ENCODE peak calls at places on chromosomes 2 and 18, in four cellular contexts. One of them, this sample, is unnamed.

GRCh38 chr2:11703700-11704099 is 33.7 kb upstream of the NTSR2 start:
- DNase-seq in mesendoderm: no peak
- DNase-seq in IMR-90: peak
- DNase-seq in H9: no peak
- DNase-seq in this sample: no peak

GRCh38 chr2:175605989-175606841 is 395.9 kb downstream of the LNPK start:
- DNase-seq in mesendoderm: no peak
- DNase-seq in IMR-90: no peak
- DNase-seq in H9: peak
- DNase-seq in this sample: no peak

GRCh38 chr2:143452817-143453462 is 323.7 kb downstream of the ARHGAP15 start:
- DNase-seq in mesendoderm: no peak
- DNase-seq in IMR-90: no peak
- DNase-seq in H9: no peak
- DNase-seq in this sample: no peak

GRCh38 chr2:190804182-190804795 is 76.3 kb upstream of the GLS start:
- DNase-seq in mesendoderm: no peak
- DNase-seq in IMR-90: peak
- DNase-seq in H9: no peak
- DNase-seq in this sample: peak

GRCh38 chr2:151691621-151692020 is 42.7 kb downstream of the NEB start:
- DNase-seq in mesendoderm: no peak
- DNase-seq in IMR-90: no peak
- DNase-seq in H9: no peak
- DNase-seq in this sample: no peak

GRCh38 chr18:46676162-46676830 is 19.3 kb upstream of the LOXHD1 start:
- DNase-seq in mesendoderm: no peak
- DNase-seq in IMR-90: no peak
- DNase-seq in H9: no peak
- DNase-seq in this sample: no peak

GRCh38 chr18:60667016-60667415 is 294.4 kb upstream of the MC4R start:
- DNase-seq in mesendoderm: no peak
- DNase-seq in IMR-90: no peak
- DNase-seq in H9: no peak
- DNase-seq in this sample: no peak

GRCh38 chr2:46377666-46378560 is 80.7 kb downstream of the EPAS1 start:
- DNase-seq in mesendoderm: no peak
- DNase-seq in IMR-90: no peak
- DNase-seq in H9: peak
- DNase-seq in this sample: no peak

GRCh38 chr18:9337875-9338274 is 3.3 kb downstream of the TWSG1 start:
- DNase-seq in mesendoderm: no peak
- DNase-seq in IMR-90: peak
- DNase-seq in H9: no peak
- DNase-seq in this sample: no peak

GRCh38 chr2:109268916-109269315 is 139.9 kb downstream of the SH3RF3 start:
- DNase-seq in mesendoderm: no peak
- DNase-seq in IMR-90: no peak
- DNase-seq in H9: no peak
- DNase-seq in this sample: no peak

GRCh38 chr2:61726456-61727209 is 127.2 kb downstream of the FAM161A start:
- DNase-seq in mesendoderm: no peak
- DNase-seq in IMR-90: peak
- DNase-seq in H9: no peak
- DNase-seq in this sample: no peak

GRCh38 chr18:49227456-49227855 is 233.0 kb downstream of the DYM start:
- DNase-seq in mesendoderm: no peak
- DNase-seq in IMR-90: no peak
- DNase-seq in H9: no peak
- DNase-seq in this sample: no peak

GRCh38 chr2:227447606-227448005 is 24.4 kb upstream of the AGFG1 start:
- DNase-seq in mesendoderm: no peak
- DNase-seq in IMR-90: peak
- DNase-seq in H9: no peak
- DNase-seq in this sample: no peak

GRCh38 chr2:2779727-2780126 is 448.7 kb upstream of the MYT1L start:
- DNase-seq in mesendoderm: no peak
- DNase-seq in IMR-90: no peak
- DNase-seq in H9: no peak
- DNase-seq in this sample: no peak

GRCh38 chr2:188028739-188029138 is 262.9 kb upstream of the GULP1 start:
- DNase-seq in mesendoderm: peak
- DNase-seq in IMR-90: no peak
- DNase-seq in H9: peak
- DNase-seq in this sample: no peak

GRCh38 chr2:12293868-12294267 is 422.9 kb upstream of the TRIB2 start:
- DNase-seq in mesendoderm: no peak
- DNase-seq in IMR-90: no peak
- DNase-seq in H9: no peak
- DNase-seq in this sample: no peak

GRCh38 chr2:239544846-239545465 is 144.1 kb upstream of the HDAC4 start:
- DNase-seq in mesendoderm: no peak
- DNase-seq in IMR-90: no peak
- DNase-seq in H9: no peak
- DNase-seq in this sample: no peak

GRCh38 chr18:67483237-67483636 is 33.3 kb downstream of the DSEL start:
- DNase-seq in mesendoderm: no peak
- DNase-seq in IMR-90: no peak
- DNase-seq in H9: no peak
- DNase-seq in this sample: no peak

GRCh38 chr2:65845442-65846182 is 413.2 kb upstream of the SPRED2 start:
- DNase-seq in mesendoderm: no peak
- DNase-seq in IMR-90: no peak
- DNase-seq in H9: no peak
- DNase-seq in this sample: no peak

GRCh38 chr2:37070931-37071330 is 13.2 kb downstream of the HEATR5B start:
- DNase-seq in mesendoderm: no peak
- DNase-seq in IMR-90: no peak
- DNase-seq in H9: no peak
- DNase-seq in this sample: no peak

GRCh38 chr2:208373460-208374089 is 33.0 kb upstream of the PTH2R start:
- DNase-seq in mesendoderm: peak
- DNase-seq in IMR-90: peak
- DNase-seq in H9: peak
- DNase-seq in this sample: peak

DNA sequence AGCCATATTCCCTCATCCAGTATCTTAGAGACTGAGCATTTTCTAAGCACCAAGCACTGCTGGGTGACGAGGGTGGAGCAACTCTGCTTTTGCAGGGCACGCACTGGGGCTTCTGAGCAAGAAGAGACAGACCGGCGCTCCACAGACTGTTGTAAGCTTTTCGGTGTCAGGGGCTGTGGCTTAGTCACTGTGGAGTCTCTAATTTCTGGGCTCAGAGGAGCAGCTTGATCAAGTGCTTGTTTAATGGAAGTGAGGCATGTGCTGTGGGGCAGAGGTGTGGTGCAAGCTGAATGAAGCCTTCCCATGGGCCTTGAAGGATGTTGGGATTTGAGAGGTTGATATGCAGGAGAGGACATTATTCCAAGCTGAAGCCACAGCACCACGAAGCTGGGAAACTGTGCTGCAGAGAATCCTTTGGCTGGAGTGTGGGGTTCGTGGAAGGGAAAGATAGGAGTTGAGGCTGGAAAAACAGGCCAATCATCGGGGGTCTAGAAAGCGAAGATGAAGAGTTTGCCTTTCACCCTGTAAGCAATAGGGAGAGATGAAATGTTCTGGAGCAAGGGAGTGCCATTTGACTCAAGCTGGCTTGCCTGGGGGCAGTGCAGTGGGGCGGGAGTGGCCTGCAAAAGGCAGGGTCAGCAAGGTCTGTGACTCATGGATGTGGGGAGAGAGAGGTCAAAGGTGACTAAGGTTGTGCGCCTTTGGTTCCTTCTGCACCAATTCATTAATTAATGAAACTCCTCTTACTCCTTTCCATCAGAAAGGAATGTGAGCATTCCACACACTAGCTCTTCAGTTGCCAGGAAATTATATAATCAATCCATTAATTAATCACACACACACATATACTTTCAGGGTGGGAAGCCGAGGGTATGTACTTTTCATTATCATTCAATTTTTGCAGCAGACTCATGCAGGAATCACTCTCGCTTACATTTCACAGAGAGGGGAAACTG is 227.4 kb downstream of the MYCN start:
- DNase-seq in mesendoderm: no peak
- DNase-seq in IMR-90: no peak
- DNase-seq in H9: no peak
- DNase-seq in this sample: peak
- H2BK15ac ChIP-seq in mesendoderm: no peak
- H2BK15ac ChIP-seq in IMR-90: no peak
- H2BK15ac ChIP-seq in H9: no peak
- H2BK15ac ChIP-seq in this sample: no peak

GRCh38 chr2:43877782-43878464 is 39.2 kb downstream of the ABCG8 start:
- DNase-seq in mesendoderm: peak
- DNase-seq in IMR-90: peak
- DNase-seq in H9: peak
- DNase-seq in this sample: peak

GRCh38 chr2:43879261-43879660 is 40.5 kb downstream of the ABCG8 start:
- DNase-seq in mesendoderm: no peak
- DNase-seq in IMR-90: no peak
- DNase-seq in H9: no peak
- DNase-seq in this sample: no peak

GRCh38 chr2:43880471-43880870 is 41.7 kb downstream of the ABCG8 start:
- DNase-seq in mesendoderm: no peak
- DNase-seq in IMR-90: no peak
- DNase-seq in H9: no peak
- DNase-seq in this sample: no peak

GRCh38 chr2:43882312-43882711 is 43.5 kb downstream of the ABCG8 start:
- DNase-seq in mesendoderm: no peak
- DNase-seq in IMR-90: no peak
- DNase-seq in H9: no peak
- DNase-seq in this sample: no peak

GRCh38 chr2:43880952-43881351 is 42.2 kb downstream of the ABCG8 start:
- DNase-seq in mesendoderm: no peak
- DNase-seq in IMR-90: no peak
- DNase-seq in H9: no peak
- DNase-seq in this sample: no peak
- H2BK15ac ChIP-seq in mesendoderm: no peak
- H2BK15ac ChIP-seq in IMR-90: no peak
- H2BK15ac ChIP-seq in H9: no peak
- H2BK15ac ChIP-seq in this sample: no peak

DNA sequence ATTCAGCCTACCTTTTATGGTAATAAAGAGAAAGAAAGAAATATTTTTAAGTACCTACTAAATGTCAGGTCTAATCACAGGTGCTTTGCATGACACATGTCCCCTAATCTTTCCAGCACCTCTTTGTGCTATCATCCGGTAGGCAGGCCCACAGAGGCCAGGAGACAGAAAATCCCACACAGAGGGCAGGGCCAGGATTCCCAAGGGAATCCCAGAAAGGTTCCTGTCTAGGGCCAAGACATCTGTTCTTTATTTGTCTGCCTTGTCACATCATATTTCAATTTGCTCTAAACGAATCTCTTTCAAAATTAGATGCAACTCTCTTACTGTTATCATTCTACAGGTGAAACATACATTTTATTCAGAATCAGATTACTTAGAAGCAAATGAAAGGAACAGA is 676.1 kb upstream of the GYPC start:
- DNase-seq in mesendoderm: no peak
- DNase-seq in IMR-90: no peak
- DNase-seq in H9: no peak
- DNase-seq in this sample: no peak
- H2BK15ac ChIP-seq in mesendoderm: no peak
- H2BK15ac ChIP-seq in IMR-90: no peak
- H2BK15ac ChIP-seq in H9: no peak
- H2BK15ac ChIP-seq in this sample: no peak

DNA sequence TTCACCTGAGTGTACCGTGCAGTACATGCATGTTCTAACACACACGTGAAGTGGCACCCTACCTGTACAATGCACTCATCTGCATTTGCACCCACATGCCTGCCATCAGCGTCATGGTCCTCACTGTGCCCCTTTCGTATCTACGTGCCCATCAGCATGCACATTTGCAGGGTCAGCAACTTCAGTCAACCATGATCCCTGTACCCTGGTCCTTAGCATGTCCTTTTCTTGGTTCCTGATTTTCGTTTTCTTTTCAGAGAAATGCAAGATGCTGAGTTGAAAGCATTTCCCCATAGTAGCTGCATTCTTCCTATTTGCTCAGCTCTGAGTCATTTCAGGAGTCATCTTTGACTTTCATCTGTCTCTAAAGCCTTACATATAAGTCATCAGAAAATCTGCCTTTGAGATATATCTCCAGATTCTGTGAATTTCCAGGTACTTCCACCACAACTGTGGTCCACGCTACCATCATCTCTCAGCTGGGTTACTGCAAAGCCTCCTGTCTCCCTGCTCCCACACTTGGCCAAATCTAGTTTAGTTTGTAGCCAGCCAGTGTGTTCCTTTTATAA is 14.7 kb upstream of the PUM2 start:
- DNase-seq in mesendoderm: no peak
- DNase-seq in IMR-90: peak
- DNase-seq in H9: no peak
- DNase-seq in this sample: no peak
- H2BK15ac ChIP-seq in mesendoderm: no peak
- H2BK15ac ChIP-seq in IMR-90: peak
- H2BK15ac ChIP-seq in H9: no peak
- H2BK15ac ChIP-seq in this sample: no peak

DNA sequence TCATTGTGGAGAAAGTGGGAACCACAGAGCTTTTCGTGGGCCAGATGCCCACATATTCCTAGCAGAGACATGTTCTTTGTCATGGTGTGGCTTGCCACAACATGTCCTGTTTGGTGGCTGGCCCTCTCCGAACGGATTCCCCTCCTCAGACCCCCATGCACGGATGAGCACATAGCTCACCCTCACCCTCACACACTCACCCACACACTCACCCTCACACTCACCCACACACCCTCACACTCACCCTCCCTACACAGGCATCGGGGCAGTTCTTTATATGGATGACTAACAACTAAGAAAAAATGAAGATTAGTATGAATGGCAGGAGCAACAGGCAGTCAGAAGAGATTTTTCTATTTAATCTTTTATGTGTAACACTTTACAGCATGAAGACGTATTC is 149.9 kb downstream of the ZNF236 start:
- DNase-seq in mesendoderm: no peak
- DNase-seq in IMR-90: no peak
- DNase-seq in H9: no peak
- DNase-seq in this sample: no peak
- H2BK15ac ChIP-seq in mesendoderm: no peak
- H2BK15ac ChIP-seq in IMR-90: no peak
- H2BK15ac ChIP-seq in H9: no peak
- H2BK15ac ChIP-seq in this sample: no peak

DNA sequence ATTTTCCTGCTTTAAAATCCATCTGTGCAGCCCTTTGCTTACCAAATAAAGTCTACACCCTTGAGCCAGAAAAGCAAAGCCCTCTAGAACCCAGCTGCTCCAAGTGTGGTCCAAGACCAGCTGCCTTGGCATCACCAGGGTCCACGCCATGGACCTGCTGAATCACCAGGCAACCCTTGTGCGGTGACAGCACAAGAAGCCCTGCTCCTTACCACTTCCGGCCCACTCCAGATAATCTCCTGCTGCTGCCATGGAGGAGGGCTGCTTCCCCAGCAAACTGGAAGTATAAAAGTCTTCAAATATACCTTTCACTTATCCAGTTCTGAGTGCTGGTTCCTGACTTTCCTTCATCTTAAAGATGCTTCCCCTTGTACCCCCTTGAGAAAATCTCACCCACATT is 106.0 kb upstream of the PKDCC start:
- DNase-seq in mesendoderm: no peak
- DNase-seq in IMR-90: no peak
- DNase-seq in H9: no peak
- DNase-seq in this sample: no peak
- H2BK15ac ChIP-seq in mesendoderm: peak
- H2BK15ac ChIP-seq in IMR-90: no peak
- H2BK15ac ChIP-seq in H9: no peak
- H2BK15ac ChIP-seq in this sample: no peak

GRCh38 chr2:85446296-85447221 is 28.0 kb downstream of the SH2D6 start:
- DNase-seq in mesendoderm: no peak
- DNase-seq in IMR-90: peak
- DNase-seq in H9: no peak
- DNase-seq in this sample: no peak
- H2BK15ac ChIP-seq in mesendoderm: no peak
- H2BK15ac ChIP-seq in IMR-90: peak
- H2BK15ac ChIP-seq in H9: no peak
- H2BK15ac ChIP-seq in this sample: peak